ENCODE peak calls at places on chromosomes 1 and 21, in eight cellular contexts. H, V, L, S, E, Y, C and R are unnamed samples.

GRCh38 chr1:28417441-28418277 is 48.1 kb downstream of the PHACTR4 start:
- DNase-seq in C (peak), H (no peak), V (no peak), E (no peak), L (no peak), S (no peak), Y (no peak), R (no peak)

GRCh38 chr1:22572778-22573177 is 9.5 kb downstream of the EPHA8 start:
- DNase-seq in S (no peak), H (no peak), C (no peak), V (no peak), Y (no peak), E (no peak), L (no peak), R (no peak)

GRCh38 chr1:27557596-27558340 is 46.2 kb downstream of the AHDC1 start:
- DNase-seq in L (no peak), S (no peak), V (no peak), H (no peak), E (peak), C (no peak), Y (no peak), R (no peak)

GRCh38 chr1:161198206-161198876 is 513 bp downstream of the ADAMTS4 start:
- DNase-seq in L (no peak), H (peak), C (no peak), S (peak), E (no peak), Y (no peak), V (no peak), R (no peak)

GRCh38 chr1:95352767-95353166 is 118.8 kb downstream of the RWDD3 start:
- DNase-seq in V (no peak), H (no peak), Y (no peak), S (no peak), E (no peak), C (no peak), L (no peak), R (no peak)

GRCh38 chr1:183235503-183235902 is 49.4 kb downstream of the LAMC2 start:
- DNase-seq in E (no peak), V (no peak), C (no peak), Y (no peak), S (peak), H (no peak), L (no peak), R (no peak)

GRCh38 chr1:200384818-200385390 is 24.9 kb downstream of the ZNF281 start:
- DNase-seq in S (no peak), L (no peak), C (no peak), Y (no peak), H (no peak), E (no peak), V (no peak), R (no peak)

GRCh38 chr1:236603896-236604217 is 459 bp downstream of the HEATR1 start:
- DNase-seq in H (no peak), S (no peak), L (no peak), V (no peak), Y (no peak), C (no peak), E (no peak), R (no peak)

GRCh38 chr1:45328680-45329079 is 2.0 kb downstream of the HPDL start:
- DNase-seq in L (no peak), V (no peak), E (no peak), C (no peak), H (no peak), S (no peak), Y (no peak), R (no peak)

GRCh38 chr21:37153935-37154350 is 80.9 kb downstream of the TTC3 start:
- DNase-seq in H (no peak), S (no peak), C (no peak), E (peak), L (no peak), Y (no peak), V (no peak), R (peak)

GRCh38 chr1:22471078-22471477 is 19.4 kb downstream of the ZBTB40 start:
- DNase-seq in H (no peak), S (no peak), L (no peak), C (no peak), Y (no peak), E (no peak), V (no peak), R (peak)

GRCh38 chr1:171257207-171258052 is 9.1 kb downstream of the FMO1 start:
- DNase-seq in Y (no peak), L (no peak), H (no peak), V (no peak), E (peak), C (no peak), S (no peak), R (peak)

GRCh38 chr1:1942753-1943656 is 23.9 kb upstream of the TMEM52 start:
- DNase-seq in S (no peak), L (no peak), H (no peak), C (no peak), V (no peak), Y (no peak), E (peak), R (no peak)

GRCh38 chr1:231949277-231950122 is 322.9 kb downstream of the DISC1 start:
- DNase-seq in H (no peak), C (no peak), L (no peak), S (no peak), V (no peak), Y (no peak), E (no peak), R (no peak)

GRCh38 chr1:204415351-204415750 is 3.7 kb upstream of the PPP1R15B start:
- DNase-seq in L (no peak), H (no peak), S (no peak), Y (no peak), V (no peak), E (no peak), C (no peak), R (no peak)

GRCh38 chr21:44552681-44553080 is 1.4 kb upstream of the KRTAP10-2 start:
- DNase-seq in S (no peak), H (no peak), Y (no peak), C (no peak), L (no peak), E (no peak), V (no peak), R (no peak)

GRCh38 chr1:184299796-184300195 is 87.0 kb upstream of the C1orf21 start:
- DNase-seq in C (no peak), S (no peak), L (no peak), V (no peak), E (no peak), Y (no peak), H (no peak), R (no peak)

GRCh38 chr1:41799723-41800122 is 119.0 kb downstream of the HIVEP3 start:
- DNase-seq in C (no peak), E (no peak), S (no peak), V (no peak), Y (no peak), L (no peak), H (no peak), R (no peak)

GRCh38 chr1:59028052-59028451 is 244.2 kb upstream of the JUN start:
- DNase-seq in S (no peak), H (no peak), V (no peak), C (no peak), E (no peak), Y (no peak), L (no peak), R (no peak)

GRCh38 chr21:45433911-45434644 is 29.1 kb downstream of the COL18A1 start:
- DNase-seq in H (no peak), E (no peak), L (no peak), V (no peak), Y (no peak), C (no peak), S (no peak), R (no peak)

GRCh38 chr1:113046569-113046968 is 26.4 kb upstream of the LRIG2 start:
- DNase-seq in C (no peak), L (no peak), V (no peak), Y (no peak), E (no peak), H (no peak), S (no peak), R (no peak)

GRCh38 chr1:232627645-232628334 is 2.1 kb downstream of the SIPA1L2 start:
- DNase-seq in S (peak), L (no peak), H (no peak), C (no peak), E (no peak), V (no peak), Y (peak), R (no peak)

GRCh38 chr21:16193758-16194606 is 464.2 kb downstream of the USP25 start:
- DNase-seq in C (no peak), Y (peak), H (peak), S (no peak), E (no peak), L (peak), V (no peak), R (peak)

GRCh38 chr1:50830621-50831020 is 129.4 kb downstream of the FAF1 start:
- DNase-seq in S (no peak), C (no peak), Y (no peak), L (no peak), V (no peak), H (no peak), E (no peak), R (no peak)

GRCh38 chr1:12188115-12188514 is 21.3 kb downstream of the TNFRSF1B start:
- DNase-seq in Y (no peak), H (no peak), V (no peak), L (no peak), C (no peak), E (no peak), S (no peak), R (no peak)

GRCh38 chr1:40316595-40317393 is at the start of gene COL9A2:
- DNase-seq in S (no peak), H (peak), L (peak), E (peak), V (peak), C (peak), Y (peak), R (no peak)

GRCh38 chr1:56356376-56356775 is 223.0 kb downstream of the PLPP3 start:
- DNase-seq in L (no peak), C (no peak), E (no peak), H (no peak), V (no peak), Y (no peak), S (no peak), R (no peak)

GRCh38 chr1:8681317-8681650 is 136.2 kb downstream of the RERE start:
- DNase-seq in C (no peak), L (no peak), E (no peak), S (no peak), Y (no peak), V (no peak), H (no peak), R (no peak)

GRCh38 chr1:202078211-202078610 is 44.5 kb upstream of the GPR37L1 start:
- DNase-seq in S (peak), E (peak), H (no peak), V (no peak), Y (no peak), C (no peak), L (no peak), R (no peak)

GRCh38 chr1:36988741-36989193 is 45.5 kb downstream of the GRIK3 start:
- DNase-seq in E (no peak), V (no peak), Y (no peak), L (no peak), C (no peak), S (peak), H (peak), R (no peak)